ENCODE peak calls at places on chromosomes 2 and 18, in ten cellular contexts. One of them, this sample, is unnamed.

GRCh38 chr2:113251118-113251517 is 27.6 kb downstream of the PAX8 start:
- DNase-seq in left ventricle myocardium inferior: no peak
- DNase-seq in prostate gland: no peak
- DNase-seq in HepG2: no peak
- DNase-seq in tibial nerve: no peak
- DNase-seq in tibial artery: no peak
- DNase-seq in Caco-2: no peak
- DNase-seq in uterus: no peak
- DNase-seq in endothelial cell: no peak
- DNase-seq in Calu3: no peak
- DNase-seq in this sample: no peak

GRCh38 chr2:23606968-23607367 is 222.0 kb downstream of the KLHL29 start:
- DNase-seq in left ventricle myocardium inferior: no peak
- DNase-seq in prostate gland: no peak
- DNase-seq in HepG2: no peak
- DNase-seq in tibial nerve: no peak
- DNase-seq in tibial artery: no peak
- DNase-seq in Caco-2: no peak
- DNase-seq in uterus: no peak
- DNase-seq in endothelial cell: no peak
- DNase-seq in Calu3: peak; percentile 17
- DNase-seq in this sample: peak; percentile 27

GRCh38 chr18:49021076-49021432 is 70.3 kb upstream of the SMAD7 start:
- DNase-seq in left ventricle myocardium inferior: no peak
- DNase-seq in prostate gland: no peak
- DNase-seq in HepG2: no peak
- DNase-seq in tibial nerve: no peak
- DNase-seq in tibial artery: peak; percentile 58
- DNase-seq in Caco-2: no peak
- DNase-seq in uterus: no peak
- DNase-seq in endothelial cell: no peak
- DNase-seq in Calu3: no peak
- DNase-seq in this sample: no peak

GRCh38 chr2:216596234-216596985 is 36.8 kb upstream of the IGFBP2 start:
- DNase-seq in left ventricle myocardium inferior: no peak
- DNase-seq in prostate gland: no peak
- DNase-seq in HepG2: no peak
- DNase-seq in tibial nerve: peak; percentile 41
- DNase-seq in tibial artery: no peak
- DNase-seq in Caco-2: no peak
- DNase-seq in uterus: peak; percentile 55
- DNase-seq in endothelial cell: no peak
- DNase-seq in Calu3: no peak
- DNase-seq in this sample: no peak

GRCh38 chr2:159052157-159052561 is 83.7 kb downstream of the TANC1 start:
- DNase-seq in left ventricle myocardium inferior: no peak
- DNase-seq in prostate gland: no peak
- DNase-seq in HepG2: no peak
- DNase-seq in tibial nerve: no peak
- DNase-seq in tibial artery: no peak
- DNase-seq in Caco-2: no peak
- DNase-seq in uterus: no peak
- DNase-seq in endothelial cell: no peak
- DNase-seq in Calu3: no peak
- DNase-seq in this sample: no peak

GRCh38 chr2:144389151-144389929 is 130.6 kb downstream of the ZEB2 start:
- DNase-seq in left ventricle myocardium inferior: no peak
- DNase-seq in prostate gland: no peak
- DNase-seq in HepG2: no peak
- DNase-seq in tibial nerve: no peak
- DNase-seq in tibial artery: no peak
- DNase-seq in Caco-2: peak; percentile 46
- DNase-seq in uterus: no peak
- DNase-seq in endothelial cell: peak; percentile 9
- DNase-seq in Calu3: peak; percentile 39
- DNase-seq in this sample: no peak

GRCh38 chr18:45330170-45330594 is 285.1 kb upstream of the SLC14A2 start:
- DNase-seq in left ventricle myocardium inferior: no peak
- DNase-seq in prostate gland: no peak
- DNase-seq in HepG2: no peak
- DNase-seq in tibial nerve: no peak
- DNase-seq in tibial artery: no peak
- DNase-seq in Caco-2: no peak
- DNase-seq in uterus: no peak
- DNase-seq in endothelial cell: no peak
- DNase-seq in Calu3: no peak
- DNase-seq in this sample: no peak

GRCh38 chr2:39778775-39779751 is at the start of gene THUMPD2:
- DNase-seq in left ventricle myocardium inferior: peak; percentile 72
- DNase-seq in prostate gland: peak; percentile 53
- DNase-seq in HepG2: peak; percentile 51
- DNase-seq in tibial nerve: peak; percentile 44
- DNase-seq in tibial artery: peak; percentile 78
- DNase-seq in Caco-2: peak; percentile 80
- DNase-seq in uterus: peak; percentile 56
- DNase-seq in endothelial cell: peak; percentile 71
- DNase-seq in Calu3: peak; percentile 78
- DNase-seq in this sample: peak; percentile 84

GRCh38 chr2:23283653-23284052 is 101.3 kb upstream of the KLHL29 start:
- DNase-seq in left ventricle myocardium inferior: no peak
- DNase-seq in prostate gland: no peak
- DNase-seq in HepG2: no peak
- DNase-seq in tibial nerve: no peak
- DNase-seq in tibial artery: no peak
- DNase-seq in Caco-2: no peak
- DNase-seq in uterus: no peak
- DNase-seq in endothelial cell: no peak
- DNase-seq in Calu3: no peak
- DNase-seq in this sample: no peak

GRCh38 chr2:16105664-16106281 is 165.4 kb downstream of the MYCN start:
- DNase-seq in left ventricle myocardium inferior: no peak
- DNase-seq in prostate gland: peak; percentile 25
- DNase-seq in HepG2: no peak
- DNase-seq in tibial nerve: no peak
- DNase-seq in tibial artery: no peak
- DNase-seq in Caco-2: no peak
- DNase-seq in uterus: no peak
- DNase-seq in endothelial cell: no peak
- DNase-seq in Calu3: no peak
- DNase-seq in this sample: no peak

GRCh38 chr2:189265696-189266320 is 86.2 kb upstream of the COL5A2 start:
- DNase-seq in left ventricle myocardium inferior: no peak
- DNase-seq in prostate gland: no peak
- DNase-seq in HepG2: no peak
- DNase-seq in tibial nerve: no peak
- DNase-seq in tibial artery: no peak
- DNase-seq in Caco-2: no peak
- DNase-seq in uterus: no peak
- DNase-seq in endothelial cell: no peak
- DNase-seq in Calu3: no peak
- DNase-seq in this sample: no peak

DNA sequence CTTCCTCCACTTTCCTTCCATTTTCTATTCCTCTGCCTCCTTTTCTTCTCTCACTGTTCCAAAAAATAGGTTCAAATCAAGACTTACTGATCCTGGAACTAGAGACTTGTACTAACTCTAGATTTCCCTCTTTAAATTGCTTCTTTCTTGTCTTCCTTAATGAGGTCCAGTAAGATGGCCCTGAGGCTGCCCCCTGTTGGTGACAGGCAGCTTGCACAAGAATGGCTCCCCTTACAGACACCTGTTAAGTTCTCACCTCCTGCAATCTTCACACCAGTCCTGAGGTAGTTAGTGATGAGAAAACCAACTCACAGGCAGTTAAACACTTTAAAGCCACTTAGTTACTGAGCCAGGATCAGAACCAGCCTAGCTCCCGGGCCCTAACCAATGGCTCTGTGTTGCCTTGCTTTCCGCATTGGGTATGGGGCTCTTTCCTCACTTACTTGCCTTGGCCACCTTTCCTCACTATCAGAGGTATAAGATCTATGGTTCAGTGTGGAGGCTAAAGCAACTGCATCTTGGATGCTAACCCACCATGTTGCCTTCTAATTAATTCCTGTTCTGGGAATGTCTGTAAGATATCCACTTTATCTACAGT is 130.6 kb downstream of the AKAIN1 start:
- DNase-seq in left ventricle myocardium inferior: no peak
- DNase-seq in prostate gland: no peak
- DNase-seq in HepG2: peak; percentile 12
- DNase-seq in tibial nerve: no peak
- DNase-seq in tibial artery: no peak
- DNase-seq in Caco-2: no peak
- DNase-seq in uterus: no peak
- DNase-seq in endothelial cell: peak; percentile 35
- DNase-seq in Calu3: peak; percentile 22
- DNase-seq in this sample: no peak
- TF ChIP-seq CTCF in left ventricle myocardium inferior: peak; percentile 16
- TF ChIP-seq CTCF in prostate gland: no peak
- TF ChIP-seq CTCF in HepG2: peak; percentile 17
- TF ChIP-seq CTCF in tibial nerve: no peak
- TF ChIP-seq CTCF in tibial artery: no peak
- TF ChIP-seq CTCF in Caco-2: peak; percentile 22
- TF ChIP-seq CTCF in uterus: no peak
- TF ChIP-seq CTCF in endothelial cell: peak; percentile 73
- TF ChIP-seq CTCF in Calu3: peak; percentile 32
- TF ChIP-seq CTCF in this sample: no peak

DNA sequence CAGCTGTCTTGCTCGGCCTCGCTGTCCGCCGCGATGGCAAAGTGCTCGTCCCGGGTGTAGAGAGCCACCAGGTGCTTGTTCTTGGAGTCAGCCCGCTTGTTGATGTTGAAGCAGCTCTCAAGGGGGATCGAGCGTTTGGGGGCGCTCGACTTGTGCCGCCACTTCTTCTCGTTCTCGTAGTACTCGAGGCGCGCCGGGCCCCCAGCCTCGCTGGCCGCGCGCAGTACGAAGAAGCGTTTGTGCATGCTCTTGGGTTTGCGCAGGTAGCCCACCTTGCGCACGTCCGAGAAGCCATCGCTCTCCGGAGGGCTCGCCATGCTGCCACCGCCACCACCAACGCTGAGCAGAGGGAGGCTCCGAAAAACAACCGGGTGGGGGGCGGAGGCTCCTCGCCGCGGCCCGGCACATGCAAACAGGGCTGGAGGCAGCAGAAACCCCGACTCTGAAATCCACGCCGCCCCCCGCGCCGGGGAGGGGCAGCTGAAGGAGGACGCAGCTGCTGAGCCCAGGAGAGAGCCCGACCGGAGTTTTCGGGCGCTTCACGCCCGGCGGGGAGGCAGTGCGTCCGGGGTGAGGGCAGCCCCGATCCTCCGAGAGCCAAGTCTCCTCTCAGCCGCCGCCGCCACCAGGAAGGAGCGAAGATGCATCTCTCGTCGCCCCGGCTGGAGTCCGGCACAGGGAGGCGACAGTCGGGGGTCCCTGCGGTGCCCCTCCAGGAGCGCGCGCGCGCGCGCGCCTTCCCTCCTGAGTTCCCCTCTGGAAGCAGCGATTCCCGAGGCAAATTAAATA is 1.0 kb downstream of the IRS1 start:
- DNase-seq in left ventricle myocardium inferior: peak; percentile 43
- DNase-seq in prostate gland: peak; percentile 34
- DNase-seq in HepG2: no peak
- DNase-seq in tibial nerve: no peak
- DNase-seq in tibial artery: peak; percentile 72
- DNase-seq in Caco-2: no peak
- DNase-seq in uterus: peak; percentile 66
- DNase-seq in endothelial cell: peak; percentile 34
- DNase-seq in Calu3: peak; percentile 58
- DNase-seq in this sample: no peak
- TF ChIP-seq CTCF in left ventricle myocardium inferior: peak; percentile 18
- TF ChIP-seq CTCF in prostate gland: no peak
- TF ChIP-seq CTCF in HepG2: no peak
- TF ChIP-seq CTCF in tibial nerve: peak; percentile 3
- TF ChIP-seq CTCF in tibial artery: no peak
- TF ChIP-seq CTCF in Caco-2: no peak
- TF ChIP-seq CTCF in uterus: peak; percentile 14
- TF ChIP-seq CTCF in endothelial cell: no peak
- TF ChIP-seq CTCF in Calu3: no peak
- TF ChIP-seq CTCF in this sample: no peak

DNA sequence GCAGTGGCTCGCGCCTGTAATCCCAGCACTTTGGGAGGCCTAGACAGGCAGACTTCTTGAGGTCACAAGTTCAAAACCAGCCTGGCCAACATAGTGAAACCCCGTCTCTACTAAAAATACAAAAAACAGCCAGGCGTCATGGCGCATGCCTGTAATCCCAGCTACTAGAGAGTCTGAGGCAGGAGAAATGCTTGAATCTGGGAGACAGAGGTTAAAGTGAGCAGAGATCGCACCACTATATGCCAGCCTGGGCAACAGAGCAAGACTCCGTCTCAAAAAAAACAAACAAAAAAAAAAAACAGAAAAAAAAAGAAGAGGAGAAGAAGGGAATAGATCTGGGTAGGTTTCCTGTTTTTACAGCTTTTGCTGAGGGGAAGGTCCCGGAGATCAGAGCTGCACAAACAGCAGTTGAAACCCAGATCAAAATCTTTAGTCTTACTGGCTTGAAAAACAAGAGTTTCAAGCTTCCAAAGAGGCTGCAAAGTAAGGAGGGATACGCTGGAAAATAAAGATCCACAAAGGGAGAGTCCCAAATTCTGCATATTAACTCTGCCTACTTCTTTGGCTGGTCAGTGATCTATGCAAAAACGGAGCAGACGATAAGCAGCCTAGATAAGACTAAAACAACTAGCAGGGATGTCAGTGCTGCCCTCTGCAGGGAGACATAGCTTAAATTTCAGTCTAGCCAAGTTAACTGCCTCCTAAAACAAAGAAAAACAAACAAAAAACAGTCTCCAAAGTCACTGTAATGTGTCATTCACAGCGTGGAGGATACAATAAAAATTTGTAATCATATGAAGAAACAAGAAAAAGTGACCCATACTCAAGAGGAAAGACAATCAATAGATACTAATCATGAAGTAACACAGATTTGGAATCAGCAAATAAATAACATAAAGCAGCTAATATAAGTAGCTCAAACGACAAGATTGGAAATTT is 74.1 kb downstream of the TLK1 start:
- DNase-seq in left ventricle myocardium inferior: no peak
- DNase-seq in prostate gland: peak; percentile 16
- DNase-seq in HepG2: peak; percentile 65
- DNase-seq in tibial nerve: peak; percentile 30
- DNase-seq in tibial artery: no peak
- DNase-seq in Caco-2: peak; percentile 56
- DNase-seq in uterus: peak; percentile 20
- DNase-seq in endothelial cell: peak; percentile 62
- DNase-seq in Calu3: peak; percentile 32
- DNase-seq in this sample: no peak
- TF ChIP-seq CTCF in left ventricle myocardium inferior: peak; percentile 66
- TF ChIP-seq CTCF in prostate gland: peak; percentile 36
- TF ChIP-seq CTCF in HepG2: peak; percentile 78
- TF ChIP-seq CTCF in tibial nerve: no peak
- TF ChIP-seq CTCF in tibial artery: peak; percentile 9
- TF ChIP-seq CTCF in Caco-2: peak; percentile 79
- TF ChIP-seq CTCF in uterus: peak; percentile 43
- TF ChIP-seq CTCF in endothelial cell: peak; percentile 35
- TF ChIP-seq CTCF in Calu3: peak; percentile 20
- TF ChIP-seq CTCF in this sample: peak; percentile 22

GRCh38 chr2:238974510-238975166 is 126.8 kb downstream of the TWIST2 start:
- DNase-seq in left ventricle myocardium inferior: no peak
- DNase-seq in prostate gland: no peak
- DNase-seq in HepG2: no peak
- DNase-seq in tibial nerve: no peak
- DNase-seq in tibial artery: peak; percentile 68
- DNase-seq in Caco-2: no peak
- DNase-seq in uterus: peak; percentile 55
- DNase-seq in endothelial cell: no peak
- DNase-seq in Calu3: no peak
- DNase-seq in this sample: peak; percentile 77
- TF ChIP-seq CTCF in left ventricle myocardium inferior: no peak
- TF ChIP-seq CTCF in prostate gland: no peak
- TF ChIP-seq CTCF in HepG2: no peak
- TF ChIP-seq CTCF in tibial nerve: no peak
- TF ChIP-seq CTCF in tibial artery: no peak
- TF ChIP-seq CTCF in Caco-2: no peak
- TF ChIP-seq CTCF in uterus: peak; percentile 10
- TF ChIP-seq CTCF in endothelial cell: no peak
- TF ChIP-seq CTCF in Calu3: no peak
- TF ChIP-seq CTCF in this sample: no peak

This sample was measured in sigmoid colon.